ENCODE peak calls at places on chromosome 3, in seven cellular contexts. G is C1 segment of cervical spinal cord; V is activated effector memory CD4-positive, alpha-beta T cell treated with anti-CD3 and anti-CD28 coated beads, Interleukin-2, amount 50 U/mL, for 16 hours; A is CD8-positive, alpha-beta memory T cell; B is CD8-positive, alpha-beta T cell; E is activated gamma-delta T cell; Y is CMK. T is an unnamed sample.

GRCh38 chr3:49469037-49469875 is 811 bp upstream of the DAG1 start:
- DNase-seq in G (no peak), V (no peak), A (no peak), B (no peak), E (no peak), Y (no peak), T (peak; percentile 96)

GRCh38 chr3:152222327-152222726 is 46.4 kb upstream of the MBNL1 start:
- DNase-seq in G (no peak), V (no peak), A (no peak), B (no peak), E (no peak), Y (no peak), T (no peak)

GRCh38 chr3:37015631-37016030 is 22.3 kb downstream of the MLH1 start:
- DNase-seq in G (no peak), V (no peak), A (no peak), B (no peak), E (no peak), Y (no peak), T (peak; percentile 55)

GRCh38 chr3:113663324-113663750 is 33.1 kb downstream of the USF3 start:
- DNase-seq in G (no peak), V (no peak), A (no peak), B (no peak), E (no peak), Y (no peak), T (no peak)

GRCh38 chr3:32421991-32422859 is 30.6 kb downstream of the CMTM7 start:
- DNase-seq in G (no peak), V (no peak), A (no peak), B (no peak), E (no peak), Y (no peak), T (no peak)

GRCh38 chr3:172542089-172542488 is 18.9 kb upstream of the TNFSF10 start:
- DNase-seq in G (no peak), V (no peak), A (no peak), B (no peak), E (no peak), Y (no peak), T (no peak)

GRCh38 chr3:102471001-102471400 is 36.2 kb downstream of the ZPLD1 start:
- DNase-seq in G (no peak), V (no peak), A (no peak), B (no peak), E (no peak), Y (no peak), T (no peak)

GRCh38 chr3:185402561-185402960 is 39.6 kb downstream of the MAP3K13 start:
- DNase-seq in G (no peak), V (no peak), A (no peak), B (no peak), E (no peak), Y (no peak), T (no peak)

GRCh38 chr3:151459360-151459759 is 1.5 kb downstream of the IGSF10 start:
- DNase-seq in G (no peak), V (no peak), A (no peak), B (no peak), E (no peak), Y (no peak), T (no peak)

GRCh38 chr3:153639634-153640033 is 477.6 kb downstream of the RAP2B start:
- DNase-seq in G (no peak), V (no peak), A (no peak), B (no peak), E (no peak), Y (no peak), T (no peak)

GRCh38 chr3:25687742-25688141 is 23.0 kb upstream of the TOP2B start:
- DNase-seq in G (no peak), V (no peak), A (no peak), B (no peak), E (no peak), Y (no peak), T (no peak)

GRCh38 chr3:196868297-196868661 is 559 bp downstream of the SENP5 start:
- DNase-seq in G (no peak), V (peak; percentile 70), A (peak; percentile 10), B (peak; percentile 1), E (no peak), Y (no peak), T (peak; percentile 54)

GRCh38 chr3:12224181-12225147 is 64.4 kb upstream of the PPARG start:
- DNase-seq in G (no peak), V (no peak), A (no peak), B (no peak), E (no peak), Y (no peak), T (peak; percentile 98)

GRCh38 chr3:122092460-122093165 is 37.5 kb downstream of the CD86 start:
- DNase-seq in G (no peak), V (peak; percentile 77), A (no peak), B (no peak), E (no peak), Y (no peak), T (no peak)